ENCODE peak calls at places on chromosomes 3 and 15, in five cellular contexts. A is left ventricle myocardium inferior, M is hippocampal formation, I is AG10803, F is AML-193. Z is an unnamed sample.

GRCh38 chr3:11059090-11059798 is 66.7 kb downstream of the SLC6A1 start:
- DNase-seq in I (peak; percentile 66), F (peak; percentile 70), M (peak; percentile 70), A (peak; percentile 31), Z (no peak)

GRCh38 chr3:127304121-127304744 is 16.4 kb upstream of the PRR20G start:
- DNase-seq in M (no peak), A (no peak), F (no peak), I (no peak), Z (no peak)

GRCh38 chr3:123229145-123229544 is 27.4 kb downstream of the SEC22A start:
- DNase-seq in A (no peak), F (no peak), I (no peak), M (no peak), Z (no peak)

GRCh38 chr3:56413911-56414310 is 54.4 kb downstream of the ERC2 start:
- DNase-seq in M (no peak), I (no peak), F (no peak), A (no peak), Z (no peak)

GRCh38 chr3:126128504-126129407 is 44.8 kb upstream of the SLC41A3 start:
- DNase-seq in M (no peak), I (no peak), A (peak; percentile 2), F (no peak), Z (no peak)

GRCh38 chr15:58019503-58020376 is 45.8 kb downstream of the ALDH1A2 start:
- DNase-seq in A (no peak), M (no peak), F (no peak), I (peak; percentile 16), Z (no peak)

GRCh38 chr3:12969487-12969886 is 103.7 kb downstream of the IQSEC1 start:
- DNase-seq in I (no peak), F (no peak), M (no peak), A (no peak), Z (no peak)

GRCh38 chr15:70018646-70019600 is 78.8 kb downstream of the TLE3 start:
- DNase-seq in I (no peak), A (no peak), F (no peak), M (no peak), Z (no peak)

GRCh38 chr3:170414202-170414663 is 4.4 kb upstream of the CLDN11 start:
- DNase-seq in M (peak; percentile 32), F (peak; percentile 64), I (peak; percentile 99), A (no peak), Z (no peak)

GRCh38 chr3:23949784-23950183 is 4.7 kb downstream of the NR1D2 start:
- DNase-seq in M (no peak), A (peak; percentile 66), F (no peak), I (no peak), Z (no peak)

GRCh38 chr3:99877180-99877579 is 59.5 kb downstream of the CMSS1 start:
- DNase-seq in M (no peak), A (no peak), F (no peak), I (no peak), Z (no peak)

GRCh38 chr3:129577356-129577755 is 29.1 kb downstream of the PLXND1 start:
- DNase-seq in M (no peak), A (peak; percentile 77), I (peak; percentile 49), F (no peak), Z (no peak)

GRCh38 chr15:75904241-75904631 is 558 bp downstream of the FBXO22 start:
- DNase-seq in M (no peak), A (no peak), I (peak; percentile 40), F (no peak), Z (no peak)

GRCh38 chr3:102225407-102226132 is 209.2 kb upstream of the ZPLD1 start:
- DNase-seq in A (no peak), I (peak; percentile 79), F (peak; percentile 70), M (no peak), Z (no peak)

GRCh38 chr3:28050895-28051294 is 190.5 kb upstream of the CMC1 start:
- DNase-seq in I (peak; percentile 65), M (no peak), A (no peak), F (peak; percentile 22), Z (peak; percentile 2)

GRCh38 chr3:153980252-153980590 is 141.0 kb upstream of the ARHGEF26 start:
- DNase-seq in I (no peak), A (no peak), M (no peak), F (no peak), Z (no peak)

GRCh38 chr3:173869786-173870185 is 472.2 kb downstream of the NLGN1 start:
- DNase-seq in A (no peak), M (no peak), I (peak; percentile 25), F (no peak), Z (no peak)

GRCh38 chr3:180990494-180990893 is 958 bp upstream of the DNAJC19 start:
- DNase-seq in F (peak; percentile 39), I (peak; percentile 10), A (no peak), M (no peak), Z (no peak)

GRCh38 chr3:171982829-171983228 is 56.5 kb upstream of the FNDC3B start:
- DNase-seq in F (no peak), M (no peak), A (no peak), I (peak; percentile 91), Z (no peak)

GRCh38 chr15:95902606-95903005 is 427.9 kb upstream of the NR2F2 start:
- DNase-seq in F (no peak), A (no peak), M (no peak), I (no peak), Z (no peak)

GRCh38 chr15:74138642-74139041 is 8.3 kb downstream of the ISLR2 start:
- DNase-seq in I (no peak), A (no peak), F (no peak), M (no peak), Z (no peak)

GRCh38 chr3:165206454-165207266 is 10.5 kb upstream of the SLITRK3 start:
- DNase-seq in A (peak; percentile 66), F (peak; percentile 36), I (peak; percentile 72), M (peak; percentile 74), Z (no peak)

GRCh38 chr15:71116366-71116765 is 1.1 kb downstream of the THSD4 start:
- DNase-seq in I (no peak), M (no peak), A (no peak), F (no peak), Z (no peak)

GRCh38 chr3:155651489-155652223 is 93.2 kb downstream of the PLCH1 start:
- DNase-seq in F (no peak), I (peak; percentile 33), A (no peak), M (no peak), Z (no peak)